ENCODE peak calls at places on chromosomes 16 and 17, in ten cellular contexts. One of them, this sample, is unnamed.

GRCh38 chr16:88045820-88046303 is 94.6 kb downstream of the BANP start:
- DNase-seq in osteocyte: no peak
- DNase-seq in T-helper 17 cell: no peak
- DNase-seq in ELR: no peak
- DNase-seq in HuH-7: no peak
- DNase-seq in GM12892: peak
- DNase-seq in NCI-H1092: no peak
- DNase-seq in activated naive CD8-positive, alpha-beta T cell treated with anti-CD3 and anti-CD28 coated beads, Interleukin-2, amount 50 U/mL, for 24 hours: peak
- DNase-seq in progenitor cell of endocrine pancreas: no peak
- DNase-seq in MV-4-11: peak
- DNase-seq in this sample: no peak

GRCh38 chr17:59668816-59669215 is 38.4 kb downstream of the PTRH2 start:
- DNase-seq in GM12892: no peak
- DNase-seq in progenitor cell of endocrine pancreas: no peak
- DNase-seq in ELR: peak
- DNase-seq in T-helper 17 cell: no peak
- DNase-seq in MV-4-11: peak
- DNase-seq in NCI-H1092: no peak
- DNase-seq in activated naive CD8-positive, alpha-beta T cell treated with anti-CD3 and anti-CD28 coated beads, Interleukin-2, amount 50 U/mL, for 24 hours: no peak
- DNase-seq in HuH-7: no peak
- DNase-seq in osteocyte: no peak
- DNase-seq in this sample: no peak

GRCh38 chr17:56320443-56320842 is 167.2 kb downstream of the ANKFN1 start:
- DNase-seq in MV-4-11: no peak
- DNase-seq in ELR: no peak
- DNase-seq in NCI-H1092: no peak
- DNase-seq in activated naive CD8-positive, alpha-beta T cell treated with anti-CD3 and anti-CD28 coated beads, Interleukin-2, amount 50 U/mL, for 24 hours: no peak
- DNase-seq in GM12892: no peak
- DNase-seq in HuH-7: no peak
- DNase-seq in progenitor cell of endocrine pancreas: no peak
- DNase-seq in T-helper 17 cell: no peak
- DNase-seq in osteocyte: no peak
- DNase-seq in this sample: no peak

GRCh38 chr16:1262846-1263221 is 7.0 kb downstream of the TPSD1 start:
- DNase-seq in NCI-H1092: no peak
- DNase-seq in MV-4-11: no peak
- DNase-seq in progenitor cell of endocrine pancreas: no peak
- DNase-seq in osteocyte: no peak
- DNase-seq in ELR: no peak
- DNase-seq in T-helper 17 cell: no peak
- DNase-seq in activated naive CD8-positive, alpha-beta T cell treated with anti-CD3 and anti-CD28 coated beads, Interleukin-2, amount 50 U/mL, for 24 hours: no peak
- DNase-seq in GM12892: no peak
- DNase-seq in HuH-7: no peak
- DNase-seq in this sample: no peak

GRCh38 chr16:733382-734207 is 6.7 kb downstream of the HAGHL start:
- DNase-seq in MV-4-11: no peak
- DNase-seq in GM12892: no peak
- DNase-seq in ELR: peak
- DNase-seq in T-helper 17 cell: no peak
- DNase-seq in osteocyte: peak
- DNase-seq in NCI-H1092: no peak
- DNase-seq in progenitor cell of endocrine pancreas: no peak
- DNase-seq in activated naive CD8-positive, alpha-beta T cell treated with anti-CD3 and anti-CD28 coated beads, Interleukin-2, amount 50 U/mL, for 24 hours: peak
- DNase-seq in HuH-7: no peak
- DNase-seq in this sample: no peak

GRCh38 chr17:79528592-79529125 is 82.2 kb downstream of the RBFOX3 start:
- DNase-seq in progenitor cell of endocrine pancreas: no peak
- DNase-seq in MV-4-11: no peak
- DNase-seq in activated naive CD8-positive, alpha-beta T cell treated with anti-CD3 and anti-CD28 coated beads, Interleukin-2, amount 50 U/mL, for 24 hours: no peak
- DNase-seq in HuH-7: no peak
- DNase-seq in T-helper 17 cell: no peak
- DNase-seq in ELR: no peak
- DNase-seq in NCI-H1092: no peak
- DNase-seq in GM12892: no peak
- DNase-seq in osteocyte: no peak
- DNase-seq in this sample: no peak

GRCh38 chr16:85495259-85495658 is 117.9 kb upstream of the GSE1 start:
- DNase-seq in GM12892: no peak
- DNase-seq in progenitor cell of endocrine pancreas: no peak
- DNase-seq in T-helper 17 cell: no peak
- DNase-seq in MV-4-11: no peak
- DNase-seq in NCI-H1092: no peak
- DNase-seq in ELR: no peak
- DNase-seq in HuH-7: no peak
- DNase-seq in osteocyte: no peak
- DNase-seq in activated naive CD8-positive, alpha-beta T cell treated with anti-CD3 and anti-CD28 coated beads, Interleukin-2, amount 50 U/mL, for 24 hours: no peak
- DNase-seq in this sample: no peak

GRCh38 chr16:85659805-85660511 is 28.8 kb downstream of the GINS2 start:
- DNase-seq in osteocyte: no peak
- DNase-seq in activated naive CD8-positive, alpha-beta T cell treated with anti-CD3 and anti-CD28 coated beads, Interleukin-2, amount 50 U/mL, for 24 hours: peak
- DNase-seq in GM12892: peak
- DNase-seq in progenitor cell of endocrine pancreas: peak
- DNase-seq in ELR: peak
- DNase-seq in HuH-7: peak
- DNase-seq in MV-4-11: peak
- DNase-seq in NCI-H1092: peak
- DNase-seq in T-helper 17 cell: peak
- DNase-seq in this sample: no peak

GRCh38 chr16:72946474-72947194 is 101.3 kb downstream of the ZFHX3 start:
- DNase-seq in GM12892: no peak
- DNase-seq in HuH-7: no peak
- DNase-seq in MV-4-11: no peak
- DNase-seq in osteocyte: no peak
- DNase-seq in activated naive CD8-positive, alpha-beta T cell treated with anti-CD3 and anti-CD28 coated beads, Interleukin-2, amount 50 U/mL, for 24 hours: no peak
- DNase-seq in NCI-H1092: no peak
- DNase-seq in T-helper 17 cell: no peak
- DNase-seq in ELR: no peak
- DNase-seq in progenitor cell of endocrine pancreas: no peak
- DNase-seq in this sample: no peak

GRCh38 chr17:41140360-41141132 is at the start of gene KRTAP4-6:
- DNase-seq in T-helper 17 cell: no peak
- DNase-seq in ELR: peak
- DNase-seq in osteocyte: no peak
- DNase-seq in progenitor cell of endocrine pancreas: no peak
- DNase-seq in activated naive CD8-positive, alpha-beta T cell treated with anti-CD3 and anti-CD28 coated beads, Interleukin-2, amount 50 U/mL, for 24 hours: no peak
- DNase-seq in NCI-H1092: no peak
- DNase-seq in MV-4-11: peak
- DNase-seq in GM12892: no peak
- DNase-seq in HuH-7: no peak
- DNase-seq in this sample: no peak

GRCh38 chr16:75265911-75266701 is 14.7 kb upstream of the BCAR1 start:
- DNase-seq in NCI-H1092: peak
- DNase-seq in MV-4-11: no peak
- DNase-seq in T-helper 17 cell: no peak
- DNase-seq in HuH-7: peak
- DNase-seq in ELR: peak
- DNase-seq in osteocyte: peak
- DNase-seq in activated naive CD8-positive, alpha-beta T cell treated with anti-CD3 and anti-CD28 coated beads, Interleukin-2, amount 50 U/mL, for 24 hours: peak
- DNase-seq in progenitor cell of endocrine pancreas: peak
- DNase-seq in GM12892: peak
- DNase-seq in this sample: peak

GRCh38 chr16:58040496-58040846 is 14.9 kb downstream of the MMP15 start:
- DNase-seq in MV-4-11: no peak
- DNase-seq in progenitor cell of endocrine pancreas: no peak
- DNase-seq in GM12892: no peak
- DNase-seq in ELR: no peak
- DNase-seq in NCI-H1092: no peak
- DNase-seq in osteocyte: no peak
- DNase-seq in activated naive CD8-positive, alpha-beta T cell treated with anti-CD3 and anti-CD28 coated beads, Interleukin-2, amount 50 U/mL, for 24 hours: no peak
- DNase-seq in HuH-7: no peak
- DNase-seq in T-helper 17 cell: no peak
- DNase-seq in this sample: no peak

GRCh38 chr16:54630284-54630967 is 300.2 kb upstream of the IRX5 start:
- DNase-seq in MV-4-11: no peak
- DNase-seq in GM12892: no peak
- DNase-seq in HuH-7: no peak
- DNase-seq in ELR: peak
- DNase-seq in T-helper 17 cell: no peak
- DNase-seq in activated naive CD8-positive, alpha-beta T cell treated with anti-CD3 and anti-CD28 coated beads, Interleukin-2, amount 50 U/mL, for 24 hours: no peak
- DNase-seq in NCI-H1092: no peak
- DNase-seq in osteocyte: no peak
- DNase-seq in progenitor cell of endocrine pancreas: no peak
- DNase-seq in this sample: no peak

GRCh38 chr16:18803569-18804462 is 2.5 kb upstream of the ARL6IP1 start:
- DNase-seq in ELR: peak
- DNase-seq in MV-4-11: peak
- DNase-seq in NCI-H1092: no peak
- DNase-seq in HuH-7: no peak
- DNase-seq in osteocyte: no peak
- DNase-seq in T-helper 17 cell: no peak
- DNase-seq in progenitor cell of endocrine pancreas: no peak
- DNase-seq in activated naive CD8-positive, alpha-beta T cell treated with anti-CD3 and anti-CD28 coated beads, Interleukin-2, amount 50 U/mL, for 24 hours: no peak
- DNase-seq in GM12892: no peak
- DNase-seq in this sample: no peak

GRCh38 chr16:72264776-72265175 is 92.8 kb upstream of the PMFBP1 start:
- DNase-seq in ELR: no peak
- DNase-seq in osteocyte: no peak
- DNase-seq in MV-4-11: no peak
- DNase-seq in NCI-H1092: no peak
- DNase-seq in HuH-7: no peak
- DNase-seq in progenitor cell of endocrine pancreas: no peak
- DNase-seq in GM12892: no peak
- DNase-seq in T-helper 17 cell: no peak
- DNase-seq in activated naive CD8-positive, alpha-beta T cell treated with anti-CD3 and anti-CD28 coated beads, Interleukin-2, amount 50 U/mL, for 24 hours: no peak
- DNase-seq in this sample: no peak